ENCODE peak calls at places on chromosomes 1 and 21, in four cellular contexts. X is NT2/D1, L is tibial artery, J is naive B cell. M is an unnamed sample.
A peak's percentile ranks its signal among the peaks of the same experiment; 100 is the strongest.

GRCh38 chr1:107786214-107786842 is 178.7 kb downstream of the VAV3 start:
- DNase-seq in X (no peak), L (no peak), J (peak; percentile 31), M (no peak)

GRCh38 chr1:167924553-167925223 is 10.8 kb upstream of the ADCY10 start:
- DNase-seq in X (no peak), L (no peak), J (no peak), M (no peak)

GRCh38 chr1:145960468-145961108 is 2.8 kb upstream of the LIX1L start:
- DNase-seq in X (peak; percentile 75), L (peak; percentile 80), J (no peak), M (peak; percentile 88)

GRCh38 chr1:77412069-77412793 is 130.4 kb downstream of the AK5 start:
- DNase-seq in X (no peak), L (no peak), J (no peak), M (peak; percentile 20)

GRCh38 chr1:89910780-89911179 is 84.1 kb upstream of the ZNF326 start:
- DNase-seq in X (peak; percentile 78), L (no peak), J (no peak), M (peak; percentile 25)

GRCh38 chr1:244288663-244289062 is 163.0 kb downstream of the ADSS2 start:
- DNase-seq in X (no peak), L (no peak), J (no peak), M (no peak)

GRCh38 chr1:233489436-233489835 is 124.5 kb upstream of the KCNK1 start:
- DNase-seq in X (no peak), L (no peak), J (no peak), M (no peak)

GRCh38 chr21:45863267-45863666 is 118.3 kb upstream of the COL6A1 start:
- DNase-seq in X (no peak), L (no peak), J (no peak), M (no peak)

GRCh38 chr1:214209260-214209808 is 71.6 kb upstream of the SMYD2 start:
- DNase-seq in X (no peak), L (no peak), J (no peak), M (no peak)

GRCh38 chr1:154342836-154343472 is 17.6 kb downstream of the ATP8B2 start:
- DNase-seq in X (no peak), L (no peak), J (no peak), M (no peak)

GRCh38 chr1:162008799-162009198 is 14.9 kb downstream of the OLFML2B start:
- DNase-seq in X (no peak), L (no peak), J (no peak), M (no peak)

GRCh38 chr1:113745425-113745824 is 13.9 kb downstream of the PHTF1 start:
- DNase-seq in X (no peak), L (no peak), J (no peak), M (no peak)

GRCh38 chr1:14742181-14742980 is 143.9 kb downstream of the KAZN start:
- DNase-seq in X (peak; percentile 67), L (no peak), J (no peak), M (peak; percentile 89)

GRCh38 chr1:11238311-11238710 is 24.0 kb downstream of the MTOR start:
- DNase-seq in X (no peak), L (no peak), J (no peak), M (no peak)

GRCh38 chr21:18677632-18678031 is 274.0 kb upstream of the TMPRSS15 start:
- DNase-seq in X (no peak), L (no peak), J (no peak), M (no peak)

GRCh38 chr1:236471653-236472052 is 52.1 kb upstream of the LGALS8 start:
- DNase-seq in X (peak; percentile 27), L (no peak), J (no peak), M (no peak)

GRCh38 chr1:9078035-9078948 is 8.9 kb upstream of the SLC2A5 start:
- DNase-seq in X (no peak), L (no peak), J (no peak), M (no peak)

GRCh38 chr1:25936940-25937339 is 30.7 kb upstream of the STMN1 start:
- DNase-seq in X (no peak), L (no peak), J (no peak), M (no peak)

GRCh38 chr1:212477680-212478466 is 45.2 kb downstream of the NENF start:
- DNase-seq in X (no peak), L (no peak), J (no peak), M (no peak)

GRCh38 chr1:5882367-5883128 is 109.7 kb downstream of the NPHP4 start:
- DNase-seq in X (no peak), L (no peak), J (no peak), M (no peak)

GRCh38 chr1:149962039-149962647 is 25.5 kb upstream of the MTMR11 start:
- DNase-seq in X (peak; percentile 57), L (peak; percentile 63), J (peak; percentile 59), M (peak; percentile 76)

GRCh38 chr1:226542623-226543103 is 5.9 kb upstream of the STUM start:
- DNase-seq in X (no peak), L (peak; percentile 58), J (no peak), M (no peak)

GRCh38 chr21:41139951-41140350 is 28.0 kb upstream of the BACE2 start:
- DNase-seq in X (no peak), L (no peak), J (no peak), M (no peak)

M was measured in GM03348.